ENCODE peak calls at places on chromosomes 4 and X, in four cellular contexts. P is hepatic stellate cell, M is HS-27A, G is T1000. R is an unnamed sample.

GRCh38 chr4:155526452-155527169 is 140.0 kb upstream of the GUCY1A1 start:
- DNase-seq in M (no peak), P (no peak), G (no peak), R (no peak)

GRCh38 chrX:74119016-74119910 is 184.7 kb upstream of the ZCCHC13 start:
- DNase-seq in M (peak; percentile 29), G (peak; percentile 11), P (peak; percentile 51), R (peak; percentile 54)

GRCh38 chr4:147057631-147057980 is 111.9 kb upstream of the TTC29 start:
- DNase-seq in G (no peak), P (no peak), M (no peak), R (no peak)

GRCh38 chrX:32195611-32196010 is 1015.7 kb downstream of the DMD start:
- DNase-seq in M (no peak), G (no peak), P (no peak), R (no peak)

GRCh38 chrX:18906286-18906685 is 77.6 kb downstream of the PHKA2 start:
- DNase-seq in P (no peak), G (no peak), M (no peak), R (no peak)

GRCh38 chrX:8042304-8042703 is 115.1 kb upstream of the PNPLA4 start:
- DNase-seq in P (no peak), M (no peak), G (no peak), R (no peak)

GRCh38 chr4:74555843-74556242 is 110.9 kb downstream of the AREG start:
- DNase-seq in M (no peak), P (no peak), G (no peak), R (no peak)

GRCh38 chr4:180832086-180832485 is 1411.1 kb upstream of the TENM3 start:
- DNase-seq in M (no peak), G (no peak), P (no peak), R (no peak)

GRCh38 chr4:121741751-121742150 is 23.2 kb downstream of the SMIM43 start:
- DNase-seq in P (no peak), M (no peak), G (no peak), R (no peak)

GRCh38 chr4:163731071-163731470 is 236.6 kb downstream of the TMA16 start:
- DNase-seq in G (no peak), M (no peak), P (no peak), R (no peak)

GRCh38 chr4:69823481-69824186 is 36.3 kb downstream of the SULT1E1 start:
- DNase-seq in G (no peak), M (no peak), P (no peak), R (no peak)

GRCh38 chr4:37066149-37066548 is 178.4 kb upstream of the NWD2 start:
- DNase-seq in G (no peak), M (no peak), P (no peak), R (no peak)

GRCh38 chrX:73826996-73827395 is 264.0 kb downstream of the CHIC1 start:
- DNase-seq in P (no peak), G (no peak), M (no peak), R (no peak)

GRCh38 chr4:23476514-23477090 is 413.2 kb downstream of the PPARGC1A start:
- DNase-seq in G (no peak), P (no peak), M (no peak), R (no peak)

GRCh38 chrX:27998666-27999065 is 17.4 kb upstream of the DCAF8L1 start:
- DNase-seq in G (no peak), P (no peak), M (no peak), R (no peak)